ENCODE peak calls at places on chromosome X, in five cellular contexts. One of them, this sample, is unnamed.

GRCh38 chrX:53184836-53185235 is 40.2 kb downstream of the KDM5C start:
- DNase-seq in lung: no peak
- DNase-seq in fibroblast of lung: peak
- DNase-seq in A549: no peak
- DNase-seq in pancreas: no peak
- DNase-seq in this sample: no peak

GRCh38 chrX:74251006-74251930 is 52.7 kb upstream of the ZCCHC13 start:
- DNase-seq in lung: no peak
- DNase-seq in fibroblast of lung: peak
- DNase-seq in pancreas: no peak
- DNase-seq in A549: peak
- DNase-seq in this sample: no peak

GRCh38 chrX:39149761-39150160 is 348.5 kb downstream of the MID1IP1 start:
- DNase-seq in fibroblast of lung: peak
- DNase-seq in A549: peak
- DNase-seq in lung: peak
- DNase-seq in pancreas: peak
- DNase-seq in this sample: no peak

GRCh38 chrX:115949900-115950822 is 220.4 kb upstream of the AGTR2 start:
- DNase-seq in A549: no peak
- DNase-seq in fibroblast of lung: no peak
- DNase-seq in lung: peak
- DNase-seq in pancreas: no peak
- DNase-seq in this sample: no peak

GRCh38 chrX:51641421-51642021 is 22.8 kb upstream of the CENPVL3 start:
- DNase-seq in A549: peak
- DNase-seq in fibroblast of lung: peak
- DNase-seq in pancreas: no peak
- DNase-seq in lung: no peak
- DNase-seq in this sample: no peak

GRCh38 chrX:24877854-24878650 is 137.7 kb downstream of the ARX start:
- DNase-seq in pancreas: no peak
- DNase-seq in A549: peak
- DNase-seq in lung: no peak
- DNase-seq in fibroblast of lung: peak
- DNase-seq in this sample: no peak

GRCh38 chrX:39652336-39652735 is 445.4 kb downstream of the BCOR start:
- DNase-seq in pancreas: no peak
- DNase-seq in A549: peak
- DNase-seq in lung: no peak
- DNase-seq in fibroblast of lung: no peak
- DNase-seq in this sample: no peak

GRCh38 chrX:69024931-69025330 is 140.3 kb downstream of the PJA1 start:
- DNase-seq in fibroblast of lung: peak
- DNase-seq in pancreas: peak
- DNase-seq in lung: peak
- DNase-seq in A549: no peak
- DNase-seq in this sample: peak

GRCh38 chrX:54482839-54483593 is 13.0 kb downstream of the FGD1 start:
- DNase-seq in lung: no peak
- DNase-seq in A549: no peak
- DNase-seq in pancreas: no peak
- DNase-seq in fibroblast of lung: no peak
- DNase-seq in this sample: no peak

GRCh38 chrX:48913605-48914366 is 2.3 kb upstream of the SLC35A2 start:
- DNase-seq in lung: no peak
- DNase-seq in A549: no peak
- DNase-seq in fibroblast of lung: no peak
- DNase-seq in pancreas: no peak
- DNase-seq in this sample: no peak

GRCh38 chrX:29659911-29660310 is 555.5 kb upstream of the MAGEB2 start:
- DNase-seq in lung: no peak
- DNase-seq in fibroblast of lung: no peak
- DNase-seq in pancreas: no peak
- DNase-seq in A549: no peak
- DNase-seq in this sample: no peak

GRCh38 chrX:46903458-46904242 is 8.6 kb upstream of the JADE3 start:
- DNase-seq in pancreas: peak
- DNase-seq in lung: peak
- DNase-seq in A549: peak
- DNase-seq in fibroblast of lung: peak
- DNase-seq in this sample: peak

GRCh38 chrX:120839506-120839905 is 36.2 kb downstream of the CT47B1 start:
- DNase-seq in lung: no peak
- DNase-seq in pancreas: no peak
- DNase-seq in A549: peak
- DNase-seq in fibroblast of lung: peak
- DNase-seq in this sample: no peak

GRCh38 chrX:43604753-43605152 is 51.3 kb upstream of the MAOA start:
- DNase-seq in A549: no peak
- DNase-seq in fibroblast of lung: no peak
- DNase-seq in lung: no peak
- DNase-seq in pancreas: no peak
- DNase-seq in this sample: no peak

GRCh38 chrX:115650916-115651315 is 89.9 kb downstream of the PLS3 start:
- DNase-seq in A549: peak
- DNase-seq in pancreas: no peak
- DNase-seq in lung: peak
- DNase-seq in fibroblast of lung: peak
- DNase-seq in this sample: no peak

GRCh38 chrX:35919536-35920309 is at the start of gene CFAP47:
- DNase-seq in A549: peak
- DNase-seq in pancreas: peak
- DNase-seq in fibroblast of lung: no peak
- DNase-seq in lung: peak
- DNase-seq in this sample: no peak

GRCh38 chrX:139642241-139642927 is 65.6 kb downstream of the MCF2 start:
- DNase-seq in lung: no peak
- DNase-seq in pancreas: no peak
- DNase-seq in A549: no peak
- DNase-seq in fibroblast of lung: peak
- DNase-seq in this sample: no peak

GRCh38 chrX:132219343-132219768 is at the start of gene RAP2C:
- DNase-seq in lung: peak
- DNase-seq in A549: peak
- DNase-seq in fibroblast of lung: peak
- DNase-seq in pancreas: peak
- DNase-seq in this sample: peak

GRCh38 chrX:136032370-136032769 is 47.1 kb downstream of the SLC9A6 start:
- DNase-seq in lung: no peak
- DNase-seq in A549: no peak
- DNase-seq in pancreas: no peak
- DNase-seq in fibroblast of lung: no peak
- DNase-seq in this sample: no peak

GRCh38 chrX:123308663-123309062 is 124.6 kb downstream of the GRIA3 start:
- DNase-seq in fibroblast of lung: peak
- DNase-seq in pancreas: no peak
- DNase-seq in A549: no peak
- DNase-seq in lung: no peak
- DNase-seq in this sample: no peak

GRCh38 chrX:9745417-9746115 is 20.1 kb downstream of the GPR143 start:
- DNase-seq in A549: no peak
- DNase-seq in lung: no peak
- DNase-seq in pancreas: no peak
- DNase-seq in fibroblast of lung: peak
- DNase-seq in this sample: no peak

GRCh38 chrX:12174358-12174757 is 36.1 kb downstream of the FRMPD4 start:
- DNase-seq in fibroblast of lung: peak
- DNase-seq in lung: no peak
- DNase-seq in A549: no peak
- DNase-seq in pancreas: no peak
- DNase-seq in this sample: no peak

GRCh38 chrX:49184294-49185061 is 1.7 kb downstream of the PRICKLE3 start:
- DNase-seq in fibroblast of lung: peak
- DNase-seq in pancreas: peak
- DNase-seq in lung: peak
- DNase-seq in A549: peak
- DNase-seq in this sample: peak

GRCh38 chrX:57573754-57574153 is 18.1 kb upstream of the ZXDB start:
- DNase-seq in A549: no peak
- DNase-seq in lung: no peak
- DNase-seq in pancreas: no peak
- DNase-seq in fibroblast of lung: no peak
- DNase-seq in this sample: no peak

GRCh38 chrX:19875051-19875432 is 12.4 kb downstream of the SH3KBP1 start:
- DNase-seq in A549: no peak
- DNase-seq in pancreas: no peak
- DNase-seq in fibroblast of lung: peak
- DNase-seq in lung: no peak
- DNase-seq in this sample: no peak
- TF ChIP-seq CTCF in A549: no peak
- TF ChIP-seq CTCF in pancreas: no peak
- TF ChIP-seq CTCF in fibroblast of lung: no peak
- TF ChIP-seq CTCF in lung: no peak
- TF ChIP-seq CTCF in this sample: no peak

DNA sequence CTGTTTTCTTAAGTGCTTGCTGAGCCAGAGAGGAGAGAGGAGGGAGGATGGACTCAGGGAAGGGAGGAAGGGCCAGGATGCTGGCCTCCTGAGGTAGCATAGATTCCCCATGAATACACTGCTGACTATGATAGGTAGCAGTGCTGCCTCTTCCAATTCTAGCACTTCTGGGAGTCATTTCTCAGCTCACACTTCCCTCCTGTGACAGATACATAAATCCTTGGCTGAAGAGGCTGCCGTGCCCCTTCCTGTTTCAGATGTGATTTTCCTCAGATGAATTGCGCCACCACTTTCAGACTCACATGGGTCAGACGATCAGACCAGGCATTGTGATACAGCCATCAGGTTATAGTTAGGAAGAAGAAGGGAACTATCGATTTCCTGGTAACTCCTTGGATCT is 22.4 kb downstream of the TSC22D3 start:
- DNase-seq in A549: no peak
- DNase-seq in pancreas: no peak
- DNase-seq in fibroblast of lung: no peak
- DNase-seq in lung: no peak
- DNase-seq in this sample: no peak
- H3K27ac ChIP-seq in A549: no peak
- H3K27ac ChIP-seq in pancreas: no peak
- H3K27ac ChIP-seq in fibroblast of lung: no peak
- H3K27ac ChIP-seq in lung: no peak
- H3K27ac ChIP-seq in this sample: no peak

GRCh38 chrX:129058405-129058804 is 464.9 kb downstream of the SMARCA1 start:
- DNase-seq in fibroblast of lung: no peak
- DNase-seq in lung: no peak
- DNase-seq in pancreas: no peak
- DNase-seq in A549: peak
- DNase-seq in this sample: no peak
- TF ChIP-seq CTCF in fibroblast of lung: no peak
- TF ChIP-seq CTCF in lung: no peak
- TF ChIP-seq CTCF in pancreas: no peak
- TF ChIP-seq CTCF in A549: no peak
- TF ChIP-seq CTCF in this sample: no peak

GRCh38 chrX:15468036-15468435 is 25.1 kb downstream of the PIR start:
- DNase-seq in pancreas: no peak
- DNase-seq in A549: no peak
- DNase-seq in fibroblast of lung: peak
- DNase-seq in lung: no peak
- DNase-seq in this sample: no peak
- H3K27ac ChIP-seq in pancreas: no peak
- H3K27ac ChIP-seq in A549: no peak
- H3K27ac ChIP-seq in fibroblast of lung: no peak
- H3K27ac ChIP-seq in lung: no peak
- H3K27ac ChIP-seq in this sample: peak

DNA sequence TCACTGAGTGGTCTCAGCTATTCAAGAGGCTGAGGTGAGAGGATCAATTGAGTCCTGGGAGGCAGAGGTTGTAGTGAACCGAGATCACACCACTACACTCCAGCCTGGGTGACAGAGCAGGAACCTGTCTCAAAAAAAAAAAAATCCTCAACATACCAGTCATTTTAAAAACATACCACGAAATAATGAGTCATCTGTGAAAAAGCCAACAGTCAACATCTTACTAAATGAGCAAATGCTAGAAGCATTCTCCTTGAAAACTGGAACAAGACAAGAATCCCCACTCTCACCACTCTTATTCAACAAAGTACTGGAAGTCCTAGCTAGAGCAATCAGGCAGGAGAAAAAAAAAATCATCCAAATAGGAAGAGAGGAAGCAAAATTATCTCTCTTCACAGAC is 104.0 kb upstream of the ARHGEF9 start:
- DNase-seq in A549: no peak
- DNase-seq in pancreas: no peak
- DNase-seq in lung: no peak
- DNase-seq in fibroblast of lung: peak
- DNase-seq in this sample: no peak
- TF ChIP-seq CTCF in A549: no peak
- TF ChIP-seq CTCF in pancreas: no peak
- TF ChIP-seq CTCF in lung: no peak
- TF ChIP-seq CTCF in fibroblast of lung: no peak
- TF ChIP-seq CTCF in this sample: no peak